ENCODE peak calls at places on chromosomes 7 and 10, in six cellular contexts. I is body of pancreas, B is suprapubic skin, A is A549, C is ovary, F is tibial nerve. V is an unnamed sample. For H3K4me1, the result is how much of the 10 kb centered on the place peaks cover.

GRCh38 chr10:81040947-81041346 is 503.2 kb downstream of the SH2D4B start:
- DNase-seq in I (no peak), F (no peak), C (no peak), A (no peak), B (no peak), V (no peak)

GRCh38 chr7:90835861-90836260 is 239.7 kb downstream of the CDK14 start:
- DNase-seq in A (no peak), I (no peak), B (no peak), C (no peak), F (no peak), V (no peak)

GRCh38 chr7:143490719-143491306 is 13.1 kb downstream of the TAS2R41 start:
- DNase-seq in I (no peak), C (no peak), F (peak), B (no peak), A (peak), V (peak)

GRCh38 chr10:79483299-79483698 is 29.0 kb upstream of the EIF5AL1 start:
- DNase-seq in C (no peak), I (no peak), A (no peak), F (no peak), B (no peak), V (no peak)

GRCh38 chr7:37037286-37037685 is 313.0 kb upstream of the AOAH start:
- DNase-seq in A (no peak), B (no peak), C (no peak), I (no peak), F (no peak), V (no peak)

GRCh38 chr7:101128040-101128834 is 1.3 kb downstream of the SERPINE1 start:
- DNase-seq in I (no peak), C (no peak), F (no peak), B (no peak), A (no peak), V (no peak)

GRCh38 chr10:29012926-29013554 is 275.8 kb upstream of the LYZL1 start:
- DNase-seq in C (no peak), I (no peak), F (no peak), B (no peak), A (no peak), V (no peak)

GRCh38 chr7:1520574-1521234 is 9.8 kb upstream of the MAFK start:
- DNase-seq in C (no peak), B (no peak), I (peak), F (no peak), A (peak), V (no peak)

GRCh38 chr7:1638113-1638726 is 31.9 kb upstream of the ELFN1 start:
- DNase-seq in B (no peak), C (no peak), I (no peak), A (no peak), F (no peak), V (no peak)

GRCh38 chr10:98041352-98042043 is 11.1 kb upstream of the CRTAC1 start:
- DNase-seq in F (peak), A (peak), C (no peak), I (peak), B (no peak), V (peak)

GRCh38 chr10:133129854-133130495 is 30.0 kb upstream of the KNDC1 start:
- DNase-seq in B (no peak), A (no peak), C (no peak), F (no peak), I (no peak), V (no peak)

GRCh38 chr10:1163204-1163660 is 107.0 kb downstream of the WDR37 start:
- DNase-seq in I (no peak), A (no peak), B (peak), F (no peak), C (no peak), V (no peak)

GRCh38 chr10:93600861-93601773 is at the start of gene RBP4:
- DNase-seq in C (no peak), F (peak), B (no peak), A (peak), I (peak), V (peak)

GRCh38 chr10:44295619-44296222 is 89.2 kb downstream of the CXCL12 start:
- DNase-seq in I (no peak), B (no peak), F (no peak), A (no peak), C (no peak), V (no peak)

GRCh38 chr10:103276941-103277712 is at the start of gene INA:
- DNase-seq in B (no peak), F (no peak), A (peak), C (no peak), I (peak), V (peak)

GRCh38 chr10:107814865-107815487 is 650.5 kb upstream of the SORCS1 start:
- DNase-seq in C (no peak), I (peak), A (peak), F (peak), B (no peak), V (peak)

GRCh38 chr10:48400129-48400849 is 93.8 kb downstream of the MAPK8 start:
- DNase-seq in A (no peak), I (no peak), F (no peak), B (no peak), C (no peak), V (no peak)

GRCh38 chr10:103602028-103602851 is 108.7 kb downstream of the NEURL1 start:
- DNase-seq in A (no peak), C (no peak), I (no peak), B (no peak), F (no peak), V (peak)

GRCh38 chr10:3625959-3626751 is 158.9 kb downstream of the KLF6 start:
- DNase-seq in C (no peak), I (no peak), F (no peak), A (no peak), B (no peak), V (no peak)

GRCh38 chr7:68063171-68063570 is 1066.5 kb downstream of the TYW1 start:
- DNase-seq in F (no peak), I (no peak), A (peak), C (no peak), B (no peak), V (peak)

GRCh38 chr10:96271017-96271815 is at the start of gene BLNK:
- DNase-seq in B (no peak), A (no peak), F (peak), C (no peak), I (peak), V (peak)

GRCh38 chr10:77391605-77392235 is 245.9 kb downstream of the KCNMA1 start:
- DNase-seq in A (peak), C (peak), I (peak), B (peak), F (peak), V (peak)

GRCh38 chr10:82319046-82319445 is 444.1 kb downstream of the NRG3 start:
- DNase-seq in B (no peak), F (no peak), C (no peak), A (no peak), I (no peak), V (no peak)

GRCh38 chr7:134946260-134946659 is 40.0 kb upstream of the AGBL3 start:
- DNase-seq in C (no peak), B (no peak), A (no peak), F (no peak), I (no peak), V (no peak)

GRCh38 chr10:110225756-110226554 is 18.6 kb downstream of the MXI1 start:
- DNase-seq in F (peak), A (peak), I (peak), B (peak), C (peak), V (peak)
- TF ChIP-seq POLR2A in F (peak), A (no peak), I (peak), B (peak), C (no peak), V (peak)

GRCh38 chr10:117552156-117552620 is 9.6 kb downstream of the EMX2 start:
- DNase-seq in I (no peak), A (no peak), B (no peak), F (no peak), C (no peak), V (no peak)

GRCh38 chr10:117550042-117550441 is 7.5 kb downstream of the EMX2 start:
- DNase-seq in A (no peak), B (no peak), I (no peak), F (no peak), C (no peak), V (no peak)

GRCh38 chr10:117550599-117551321 is 8.2 kb downstream of the EMX2 start:
- DNase-seq in F (no peak), A (no peak), C (no peak), I (no peak), B (no peak), V (no peak)

GRCh38 chr10:117552759-117553158 is 10.2 kb downstream of the EMX2 start:
- DNase-seq in I (no peak), F (no peak), A (no peak), C (no peak), B (no peak), V (no peak)

GRCh38 chr10:117551322-117552155 is 9.0 kb downstream of the EMX2 start:
- DNase-seq in F (no peak), B (no peak), C (no peak), A (no peak), I (no peak), V (no peak)
- H3K4me3 ChIP-seq in F (no peak), B (peak), C (peak), A (no peak), I (no peak), V (no peak)

GRCh38 chr10:119655566-119656001 is 4.4 kb downstream of the BAG3 start:
- DNase-seq in I (no peak), A (peak), F (peak), C (no peak), B (no peak), V (no peak)
- H3K4me1 ChIP-seq in I (half or more), A (half or more), F (half or more), C (under half), B (half or more), V (half or more)

GRCh38 chr7:2929321-2930201 is 85.5 kb upstream of the GNA12 start:
- DNase-seq in B (peak), I (no peak), F (no peak), C (no peak), A (no peak), V (no peak)

GRCh38 chr7:2927592-2927991 is 83.5 kb upstream of the GNA12 start:
- DNase-seq in F (no peak), I (no peak), C (no peak), A (no peak), B (peak), V (no peak)

GRCh38 chr7:2926898-2927405 is 82.8 kb upstream of the GNA12 start:
- DNase-seq in F (no peak), C (no peak), A (no peak), I (no peak), B (peak), V (no peak)

GRCh38 chr7:2928613-2929311 is 84.7 kb upstream of the GNA12 start:
- DNase-seq in I (no peak), F (no peak), C (peak), B (peak), A (no peak), V (no peak)

DNA sequence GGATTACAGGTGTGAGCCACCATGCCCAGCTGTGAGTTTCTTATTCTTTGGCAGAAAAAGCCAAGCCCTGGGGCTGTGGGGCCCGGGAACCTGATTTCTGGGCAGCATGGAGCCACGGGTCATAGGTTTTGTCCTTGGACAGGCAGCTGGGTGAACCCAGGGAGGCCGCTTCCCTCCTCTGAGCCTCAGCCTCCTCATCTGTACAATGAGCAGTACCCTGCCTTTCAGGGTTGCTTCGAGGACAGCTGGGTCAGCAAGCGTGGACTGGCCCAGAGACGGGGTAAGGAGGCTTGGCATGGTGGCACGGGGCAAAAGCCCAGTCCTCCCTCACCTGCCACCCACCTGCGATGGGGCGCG is 84.1 kb upstream of the GNA12 start:
- DNase-seq in C (no peak), A (no peak), F (no peak), I (no peak), B (peak), V (no peak)
- TF ChIP-seq POLR2A in C (no peak), A (no peak), F (no peak), I (no peak), B (no peak), V (no peak)

GRCh38 chr10:124745257-124745656 is 1.1 kb upstream of the FAM53B start:
- DNase-seq in I (no peak), F (no peak), A (no peak), C (no peak), B (no peak), V (no peak)
- H3K4me3 ChIP-seq in I (no peak), F (no peak), A (no peak), C (no peak), B (no peak), V (no peak)

GRCh38 chr10:88800152-88801125 is 2.1 kb upstream of the LIPM start:
- DNase-seq in A (no peak), I (no peak), B (no peak), F (no peak), C (no peak), V (no peak)

GRCh38 chr10:88793747-88794299 is 8.7 kb upstream of the LIPM start:
- DNase-seq in F (no peak), B (no peak), I (no peak), A (no peak), C (no peak), V (no peak)

GRCh38 chr10:88792656-88793055 is 9.9 kb upstream of the LIPM start:
- DNase-seq in A (no peak), I (no peak), C (no peak), F (peak), B (no peak), V (no peak)

GRCh38 chr10:88791924-88792323 is 10.6 kb upstream of the LIPM start:
- DNase-seq in F (no peak), A (peak), B (no peak), C (no peak), I (peak), V (peak)

GRCh38 chr10:88794731-88795130 is 7.8 kb upstream of the LIPM start:
- DNase-seq in I (no peak), B (no peak), F (no peak), A (no peak), C (no peak), V (no peak)
- H3K4me1 ChIP-seq in I (under half), B (under half), F (under half), A (under half), C (under half), V (under half)

GRCh38 chr10:24463683-24464426 is 254.9 kb downstream of the KIAA1217 start:
- DNase-seq in B (no peak), C (no peak), F (no peak), A (peak), I (no peak), V (peak)
- TF ChIP-seq POLR2A in B (no peak), C (no peak), F (no peak), A (no peak), I (peak), V (no peak)

DNA sequence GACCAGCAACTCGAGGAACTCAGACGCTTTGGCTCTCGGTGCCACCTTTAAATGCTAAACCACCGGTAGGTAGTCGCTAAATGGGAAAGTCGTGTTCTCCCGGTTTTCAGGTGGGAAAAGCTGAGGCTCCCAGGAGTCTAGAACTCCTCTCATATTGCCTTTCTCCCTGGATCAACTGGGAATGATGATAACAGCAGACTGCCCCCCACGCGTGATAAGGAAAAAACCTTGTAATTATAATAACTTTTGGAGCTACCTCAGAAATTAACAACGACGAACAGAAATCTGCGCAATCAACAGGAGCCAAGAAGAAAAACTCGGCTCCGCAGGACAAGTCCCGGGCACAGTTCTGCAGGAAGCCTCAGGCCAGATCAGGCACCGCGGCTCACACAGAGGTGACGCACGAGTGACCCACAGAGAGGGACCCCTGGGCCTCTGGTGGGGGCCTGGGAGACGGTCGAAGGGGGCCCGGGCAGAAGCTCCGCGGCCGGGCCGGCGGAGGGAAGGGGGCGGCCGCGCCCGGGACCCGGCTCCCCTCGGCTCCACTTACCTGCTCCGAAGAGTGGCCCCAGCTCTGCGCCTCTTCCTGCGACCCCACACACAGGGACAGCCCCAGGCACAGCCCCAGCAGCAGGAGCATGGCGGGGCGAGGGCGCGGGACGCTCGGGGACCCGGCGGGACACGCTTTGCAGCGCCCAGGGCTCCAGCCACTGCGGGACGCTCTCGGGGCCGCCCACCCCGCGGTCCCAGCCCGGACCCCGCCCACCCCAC is at the start of gene ITIH5:
- DNase-seq in I (peak), F (no peak), B (no peak), C (no peak), A (no peak), V (peak)
- H3K4me3 ChIP-seq in I (peak), F (peak), B (peak), C (peak), A (peak), V (peak)

V was measured in thyroid gland.